ENCODE peak calls at places on chromosomes 13 and 19, in four cellular contexts. O, Z, W and L are unnamed samples.

GRCh38 chr19:41321600-41322270 is 11.8 kb downstream of the CCDC97 start:
- DNase-seq in O (no peak), Z (no peak), W (peak), L (peak)

GRCh38 chr19:497476-497860 is 1.2 kb downstream of the MADCAM1 start:
- DNase-seq in O (no peak), Z (peak), W (no peak), L (no peak)

GRCh38 chr13:48892311-48892710 is 83.4 kb upstream of the FNDC3A start:
- DNase-seq in W (peak), Z (no peak), O (peak), L (peak)

GRCh38 chr19:40778865-40779284 is 828 bp downstream of the RAB4B start:
- DNase-seq in O (no peak), Z (no peak), W (peak), L (no peak)

GRCh38 chr19:4547303-4548237 is 7.7 kb upstream of the LRG1 start:
- DNase-seq in W (no peak), O (no peak), Z (no peak), L (peak)

GRCh38 chr13:31670831-31671617 is 68.3 kb upstream of the RXFP2 start:
- DNase-seq in W (no peak), O (no peak), Z (no peak), L (no peak)

GRCh38 chr13:96835591-96835990 is 158.7 kb downstream of the OXGR1 start:
- DNase-seq in W (no peak), O (no peak), Z (no peak), L (no peak)

GRCh38 chr13:67143544-67144115 is 86.5 kb downstream of the PCDH9 start:
- DNase-seq in Z (no peak), O (no peak), W (no peak), L (no peak)

GRCh38 chr19:49746206-49746958 is 16.7 kb downstream of the TSKS start:
- DNase-seq in Z (peak), W (no peak), O (no peak), L (no peak)

GRCh38 chr13:105991622-105992254 is 543.7 kb downstream of the EFNB2 start:
- DNase-seq in O (no peak), Z (no peak), W (no peak), L (no peak)

GRCh38 chr13:29934531-29935308 is 84.3 kb upstream of the UBL3 start:
- DNase-seq in Z (no peak), O (no peak), W (no peak), L (no peak)

GRCh38 chr13:66879971-66880370 is 350.2 kb downstream of the PCDH9 start:
- DNase-seq in Z (no peak), W (no peak), O (no peak), L (no peak)

GRCh38 chr19:4911786-4912672 is 2.7 kb downstream of the UHRF1 start:
- DNase-seq in O (peak), W (peak), Z (peak), L (peak)

GRCh38 chr13:33205804-33206221 is 79.7 kb downstream of the STARD13 start:
- DNase-seq in Z (no peak), W (no peak), O (no peak), L (no peak)